ENCODE peak calls at places on chromosomes 11 and 22, in eight cellular contexts. Q, P, X, O, Z, A, D and M are unnamed samples.

GRCh38 chr11:120740424-120740823 is 228.9 kb downstream of the GRIK4 start:
- DNase-seq in X (no peak), A (no peak), Q (no peak), D (no peak), Z (no peak), O (no peak), P (no peak), M (no peak)

GRCh38 chr22:21937041-21937820 is 15.4 kb downstream of the PPM1F start:
- DNase-seq in P (no peak), X (no peak), O (no peak), A (peak; percentile 62), D (no peak), Q (peak; percentile 24), Z (no peak), M (peak; percentile 72)

GRCh38 chr11:122105009-122105828 is 10.8 kb downstream of the BLID start:
- DNase-seq in P (no peak), A (peak; percentile 59), O (no peak), Z (no peak), Q (no peak), X (no peak), D (no peak), M (peak; percentile 44)

GRCh38 chr22:30575859-30576258 is 1.4 kb upstream of the GAL3ST1 start:
- DNase-seq in X (no peak), Z (no peak), D (no peak), Q (no peak), P (no peak), A (no peak), O (no peak), M (no peak)

GRCh38 chr11:121711900-121712424 is 259.2 kb upstream of the SORL1-AS1 start:
- DNase-seq in P (no peak), Q (no peak), A (no peak), X (no peak), O (no peak), D (no peak), Z (no peak), M (no peak)

GRCh38 chr11:124987096-124987495 is 33.1 kb downstream of the CCDC15 start:
- DNase-seq in A (no peak), Z (no peak), P (no peak), O (no peak), X (no peak), Q (no peak), D (no peak), M (peak; percentile 5)

GRCh38 chr11:75625970-75626691 is 42.7 kb downstream of the MAP6 start:
- DNase-seq in O (no peak), P (no peak), A (peak; percentile 78), Z (no peak), D (no peak), Q (no peak), X (no peak), M (no peak)

GRCh38 chr22:49014227-49015201 is 813.2 kb downstream of the BRD1 start:
- DNase-seq in P (no peak), A (no peak), Q (no peak), Z (no peak), O (no peak), D (no peak), X (no peak), M (no peak)

GRCh38 chr22:39343259-39344045 is 6.3 kb upstream of the SYNGR1 start:
- DNase-seq in Z (peak; percentile 36), X (peak; percentile 34), P (peak; percentile 52), Q (no peak), D (no peak), A (peak; percentile 62), O (peak; percentile 70), M (peak; percentile 73)

GRCh38 chr11:57499413-57499982 is 16.0 kb downstream of the SLC43A1 start:
- DNase-seq in Q (peak; percentile 73), D (no peak), X (no peak), P (no peak), O (peak; percentile 40), Z (no peak), A (peak; percentile 92), M (peak; percentile 90)

GRCh38 chr11:58060939-58061672 is 30.4 kb downstream of the OR6Q1 start:
- DNase-seq in O (no peak), Q (no peak), A (peak; percentile 18), X (no peak), Z (no peak), D (no peak), P (no peak), M (no peak)

GRCh38 chr11:2844996-2845395 is 40.6 kb downstream of the CDKN1C start:
- DNase-seq in A (no peak), P (no peak), X (no peak), O (no peak), Z (no peak), Q (no peak), D (no peak), M (no peak)

GRCh38 chr11:31786996-31787685 is 24.0 kb downstream of the PAX6 start:
- DNase-seq in X (no peak), Z (no peak), A (no peak), P (no peak), D (no peak), O (no peak), Q (no peak), M (no peak)

GRCh38 chr22:35622132-35622913 is 5.2 kb upstream of the MB start:
- DNase-seq in Q (no peak), Z (peak; percentile 75), O (no peak), A (peak; percentile 92), X (no peak), D (no peak), P (no peak), M (no peak)

GRCh38 chr11:369336-370018 is at the start of gene B4GALNT4:
- DNase-seq in D (peak; percentile 38), O (peak; percentile 26), X (no peak), Z (peak; percentile 37), P (no peak), Q (peak; percentile 25), A (peak; percentile 43), M (peak; percentile 80)

GRCh38 chr11:132037467-132037862 is 667.0 kb downstream of the NTM start:
- DNase-seq in Q (no peak), P (no peak), Z (no peak), A (no peak), D (no peak), O (no peak), X (no peak), M (no peak)

GRCh38 chr11:79039122-79039521 is 401.7 kb downstream of the TENM4 start:
- DNase-seq in Z (no peak), X (no peak), O (no peak), A (no peak), D (no peak), Q (no peak), P (no peak), M (no peak)

GRCh38 chr11:46315033-46315738 is 32.1 kb upstream of the DGKZ start:
- DNase-seq in X (peak; percentile 77), A (peak; percentile 89), P (peak; percentile 27), D (peak; percentile 74), O (peak; percentile 77), Q (no peak), Z (peak; percentile 49), M (peak; percentile 24)

GRCh38 chr11:123187670-123188507 is 7.2 kb downstream of the CLMP start:
- DNase-seq in Q (no peak), A (no peak), O (no peak), D (no peak), X (no peak), P (no peak), Z (peak; percentile 58), M (peak; percentile 25)

GRCh38 chr11:111439905-111440304 is 60.8 kb upstream of the POU2AF1 start:
- DNase-seq in Q (no peak), D (no peak), P (no peak), A (no peak), Z (no peak), O (no peak), X (no peak), M (no peak)

GRCh38 chr11:130945945-130946344 is 29.7 kb upstream of the SNX19 start:
- DNase-seq in D (no peak), O (no peak), A (peak; percentile 32), P (no peak), Q (no peak), Z (no peak), X (no peak), M (no peak)

GRCh38 chr11:66126808-66127555 is 56.9 kb downstream of the PACS1 start:
- DNase-seq in D (no peak), A (no peak), P (peak; percentile 55), Z (no peak), X (peak; percentile 50), Q (no peak), O (peak; percentile 70), M (peak; percentile 11)

GRCh38 chr11:114556135-114556534 is 3.5 kb downstream of the NXPE1 start:
- DNase-seq in D (no peak), A (no peak), Z (no peak), P (no peak), O (no peak), Q (no peak), X (no peak), M (no peak)

GRCh38 chr11:2574553-2575535 is 125.0 kb downstream of the KCNQ1OT1 start:
- DNase-seq in Q (no peak), Z (peak; percentile 50), P (no peak), X (no peak), A (no peak), O (no peak), D (no peak), M (peak; percentile 50)

GRCh38 chr11:36729765-36730164 is 131.7 kb upstream of the RAG2 start:
- DNase-seq in P (no peak), A (no peak), D (no peak), X (no peak), Q (no peak), O (no peak), Z (no peak), M (no peak)

GRCh38 chr11:82796970-82797594 is 63.4 kb upstream of the FAM181B start:
- DNase-seq in X (no peak), Z (no peak), Q (peak; percentile 16), P (no peak), O (no peak), A (no peak), D (no peak), M (peak; percentile 75)

GRCh38 chr22:50687829-50688228 is 15.2 kb downstream of the SHANK3 start:
- DNase-seq in Z (no peak), O (no peak), Q (no peak), A (no peak), P (no peak), D (no peak), X (no peak), M (no peak)